ENCODE peak calls at places on chromosomes 6 and 20, in six cellular contexts. M is H1, A is IMR-90, U is mesendoderm, Y is neuronal stem cell, T is trophoblast cell. E is an unnamed sample.

GRCh38 chr20:61802721-61803311 is 262.9 kb downstream of the TAF4 start:
- DNase-seq in U (no peak), T (no peak), A (no peak), M (no peak), Y (no peak), E (no peak)

GRCh38 chr6:131101911-131102680 is 33.2 kb upstream of the AKAP7 start:
- DNase-seq in T (peak), M (no peak), Y (no peak), A (peak), U (no peak), E (no peak)

GRCh38 chr6:148760568-148761531 is 14.0 kb downstream of the UST start:
- DNase-seq in A (peak), Y (peak), M (peak), T (no peak), U (peak), E (peak)

GRCh38 chr6:105452924-105453756 is 50.3 kb upstream of the PREP start:
- DNase-seq in U (no peak), T (no peak), A (no peak), Y (no peak), M (no peak), E (no peak)

GRCh38 chr6:4644962-4645361 is 131.2 kb upstream of the CDYL start:
- DNase-seq in M (no peak), Y (no peak), A (peak), T (peak), U (no peak), E (no peak)

GRCh38 chr6:99611148-99611547 is 4.5 kb downstream of the PRDM13 start:
- DNase-seq in M (no peak), Y (no peak), T (no peak), A (peak), U (no peak), E (no peak)

GRCh38 chr6:117829594-117830319 is 77.3 kb upstream of the SLC35F1 start:
- DNase-seq in U (peak), Y (peak), A (peak), T (peak), M (peak), E (peak)

GRCh38 chr6:19842030-19842429 is 4.9 kb downstream of the ID4 start:
- DNase-seq in A (no peak), T (no peak), U (no peak), Y (no peak), M (no peak), E (no peak)

GRCh38 chr6:100281471-100281878 is 183.2 kb downstream of the SIM1 start:
- DNase-seq in Y (peak), A (no peak), M (peak), U (peak), T (no peak), E (peak)

GRCh38 chr6:6912841-6913240 is 194.9 kb upstream of the RREB1 start:
- DNase-seq in U (no peak), T (no peak), Y (no peak), A (no peak), M (no peak), E (peak)

GRCh38 chr6:23526519-23526918 is 599.5 kb upstream of the NRSN1 start:
- DNase-seq in U (no peak), A (peak), T (no peak), Y (no peak), M (no peak), E (peak)

GRCh38 chr6:158654498-158654897 is 4.6 kb downstream of the SYTL3 start:
- DNase-seq in Y (no peak), U (no peak), M (no peak), A (peak), T (peak), E (peak)

GRCh38 chr6:9195322-9195721 is 760.0 kb upstream of the SLC35B3 start:
- DNase-seq in Y (no peak), T (no peak), A (no peak), U (no peak), M (no peak), E (no peak)

GRCh38 chr6:144158133-144158532 is 7.8 kb downstream of the STX11 start:
- DNase-seq in T (peak), M (no peak), Y (no peak), A (peak), U (peak), E (peak)

GRCh38 chr6:102154176-102154575 is 760.7 kb downstream of the GRIK2 start:
- DNase-seq in A (no peak), U (peak), T (no peak), Y (no peak), M (no peak), E (no peak)
- H3K4me2 ChIP-seq in A (no peak), U (no peak), T (no peak), Y (no peak), M (no peak), E (no peak)

GRCh38 chr20:48703511-48704219 is 124.1 kb downstream of the PREX1 start:
- DNase-seq in T (no peak), U (no peak), A (no peak), Y (no peak), M (no peak), E (no peak)

GRCh38 chr20:48703107-48703506 is 124.7 kb downstream of the PREX1 start:
- DNase-seq in T (no peak), Y (no peak), A (no peak), M (no peak), U (no peak), E (no peak)

GRCh38 chr20:48701702-48702101 is 126.1 kb downstream of the PREX1 start:
- DNase-seq in M (no peak), A (no peak), U (no peak), T (no peak), Y (no peak), E (no peak)

GRCh38 chr20:48704761-48705160 is 123.0 kb downstream of the PREX1 start:
- DNase-seq in U (no peak), A (no peak), T (no peak), Y (no peak), M (no peak), E (no peak)

GRCh38 chr20:48702388-48703041 is 125.3 kb downstream of the PREX1 start:
- DNase-seq in A (no peak), Y (no peak), U (no peak), T (no peak), M (no peak), E (no peak)
- H3K18ac ChIP-seq in A (no peak), Y (peak), U (no peak), T (no peak), M (no peak), E (no peak)

GRCh38 chr6:26017567-26017966 is 55.0 kb downstream of the TRIM38 start:
- DNase-seq in M (no peak), U (peak), A (peak), T (peak), Y (peak), E (peak)
- H3K4me3 ChIP-seq in M (peak), U (peak), A (peak), T (peak), Y (no peak), E (no peak)

DNA sequence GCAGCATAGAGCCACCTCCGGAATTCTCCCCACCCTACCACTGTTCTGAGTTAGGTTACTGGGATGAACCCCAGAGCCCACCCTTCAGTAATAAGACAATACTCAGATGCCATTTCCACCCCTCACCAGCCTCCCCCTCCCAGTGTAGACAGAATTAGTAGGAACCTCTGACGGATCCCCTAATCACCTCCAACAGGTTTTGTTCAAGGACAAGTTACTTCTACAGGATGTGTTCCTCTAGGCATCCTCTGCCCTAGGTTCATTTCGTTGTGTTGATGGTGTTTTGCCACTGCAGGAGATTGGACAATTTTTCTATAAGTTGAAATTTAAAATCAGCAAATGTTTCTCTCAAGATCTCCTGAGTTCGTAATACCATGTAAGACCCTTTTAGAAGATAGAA is 22.8 kb downstream of the PLEKHG1 start:
- DNase-seq in A (no peak), M (no peak), Y (no peak), U (no peak), T (no peak), E (no peak)
- H3K4me2 ChIP-seq in A (no peak), M (no peak), Y (no peak), U (no peak), T (no peak), E (no peak)

DNA sequence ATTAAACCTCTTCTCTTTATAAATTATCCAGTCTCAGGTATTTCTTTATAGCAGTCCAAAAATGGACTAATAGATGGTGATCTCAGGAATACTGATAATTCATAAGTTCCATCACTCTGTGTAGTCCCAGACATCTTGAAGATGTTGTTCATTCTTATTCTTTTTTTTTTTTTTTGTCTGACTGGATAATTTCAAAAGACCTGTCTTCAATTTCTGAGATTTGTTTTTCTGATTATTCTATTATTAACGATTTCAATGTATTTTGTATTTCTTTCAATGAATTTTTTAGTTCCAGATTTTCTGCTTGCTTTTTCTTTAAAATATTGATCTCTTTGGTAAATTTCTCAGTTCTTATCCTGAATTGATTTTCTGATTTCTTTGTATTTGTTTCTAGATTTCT is 29.7 kb upstream of the ZNF337 start:
- DNase-seq in Y (no peak), T (no peak), A (no peak), M (no peak), U (no peak), E (no peak)
- H3K18ac ChIP-seq in Y (no peak), T (no peak), A (no peak), M (no peak), U (no peak), E (no peak)

DNA sequence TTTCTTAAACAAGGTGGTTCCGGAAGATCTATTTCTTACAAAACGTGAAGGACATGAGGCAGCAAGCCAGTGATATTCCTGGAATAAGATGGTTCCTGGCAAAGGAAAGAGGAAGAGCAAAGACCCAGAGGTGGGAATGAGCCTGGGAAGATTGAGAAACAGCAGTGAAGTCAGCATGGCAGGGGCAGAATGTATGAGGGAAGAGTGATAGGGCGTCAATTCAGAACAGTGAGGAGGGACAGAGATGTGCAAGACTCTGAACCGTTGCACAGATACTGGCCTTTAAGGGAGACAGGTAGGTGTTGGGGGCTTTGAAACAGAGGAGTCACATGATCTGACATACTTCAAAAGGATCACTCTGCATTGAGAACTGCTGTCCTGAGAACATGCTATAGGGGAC is 338.3 kb downstream of the CBLN4 start:
- DNase-seq in T (no peak), M (no peak), A (no peak), Y (no peak), U (no peak), E (no peak)
- H3K4me3 ChIP-seq in T (no peak), M (no peak), A (no peak), Y (no peak), U (no peak), E (no peak)

E was measured in mesenchymal stem cell.